ENCODE peak calls at places on chromosomes 4 and X, in six cellular contexts. V is suprapubic skin, W is tibial artery, D is transverse colon, I is heart right ventricle, O is colonic mucosa. J is an unnamed sample.

GRCh38 chr4:8592366-8593267 is at the start of gene CPZ:
- DNase-seq in D (no peak), V (no peak), I (no peak), W (no peak), O (no peak), J (no peak)

GRCh38 chrX:19743386-19743785 is 144.0 kb downstream of the SH3KBP1 start:
- DNase-seq in V (no peak), O (no peak), I (no peak), W (no peak), D (peak), J (no peak)

GRCh38 chr4:159142254-159142653 is 39.4 kb downstream of the RAPGEF2 start:
- DNase-seq in W (no peak), O (no peak), D (no peak), V (no peak), I (no peak), J (peak)

GRCh38 chr4:10457255-10457801 is at the start of gene ZNF518B:
- DNase-seq in W (peak), I (peak), O (peak), D (peak), V (peak), J (peak)

GRCh38 chr4:189048119-189048518 is 892.6 kb upstream of the FRG1 start:
- DNase-seq in I (no peak), D (no peak), W (no peak), O (no peak), V (no peak), J (no peak)

GRCh38 chr4:3765271-3766206 is 646 bp upstream of the ADRA2C start:
- DNase-seq in I (peak), O (peak), W (peak), V (no peak), D (no peak), J (peak)

GRCh38 chrX:14871767-14872166 is 1.1 kb downstream of the FANCB start:
- DNase-seq in W (no peak), I (no peak), O (no peak), V (no peak), D (no peak), J (no peak)

GRCh38 chrX:9310596-9310995 is 154.3 kb upstream of the TBL1X start:
- DNase-seq in I (no peak), V (no peak), O (no peak), D (no peak), W (no peak), J (no peak)

GRCh38 chr4:26273308-26273980 is 47.4 kb upstream of the RBPJ start:
- DNase-seq in I (peak), O (no peak), W (peak), V (no peak), D (no peak), J (no peak)

GRCh38 chrX:133495464-133496391 is 80.4 kb upstream of the GPC4 start:
- DNase-seq in V (peak), O (peak), I (peak), W (peak), D (peak), J (peak)

DNA sequence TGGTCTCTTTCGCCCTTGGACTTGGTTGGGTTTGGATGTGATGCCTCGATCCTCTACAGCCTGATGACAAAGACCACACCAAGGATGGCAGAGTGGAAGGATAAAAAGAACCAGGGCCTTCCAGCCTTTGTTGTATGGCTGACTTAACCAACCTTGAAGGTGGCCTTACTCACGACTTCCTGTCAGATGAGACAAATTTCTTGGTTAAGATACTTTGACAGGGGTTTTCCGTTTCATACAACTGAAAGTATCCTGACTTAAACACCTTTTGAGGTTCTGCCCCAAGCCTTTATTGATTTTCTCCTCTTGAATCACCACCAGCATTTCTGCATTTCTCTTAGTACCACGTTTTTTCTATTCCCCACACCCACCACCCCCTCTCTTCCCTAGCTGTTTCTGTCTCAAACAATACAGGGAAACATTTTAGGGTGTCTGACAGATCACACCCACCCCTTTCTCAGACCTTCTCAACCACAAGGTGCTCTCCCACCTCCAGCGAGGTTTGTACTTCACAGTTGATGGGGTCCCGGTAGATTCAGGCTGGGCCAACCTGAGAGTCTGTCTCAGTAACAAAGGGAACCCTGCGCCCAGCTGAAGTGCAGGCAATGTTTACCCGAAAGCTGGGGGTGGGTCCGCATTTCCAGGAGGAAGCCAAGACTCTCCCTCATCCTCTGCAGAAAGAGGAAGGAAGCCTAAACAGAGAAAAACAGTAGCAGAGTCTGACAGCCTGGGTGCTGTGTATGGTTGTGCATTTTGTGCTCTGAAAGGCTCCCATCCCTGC is 5.0 kb upstream of the TSPAN5 start:
- DNase-seq in W (peak), V (no peak), O (no peak), I (no peak), D (peak), J (no peak)
- H3K27ac ChIP-seq in W (no peak), V (peak), O (peak), I (no peak), D (peak), J (no peak)

GRCh38 chr4:183797445-183798248 is 107.5 kb upstream of the STOX2 start:
- DNase-seq in D (peak), I (peak), O (peak), V (no peak), W (no peak), J (peak)
- H3K4me3 ChIP-seq in D (peak), I (peak), O (peak), V (peak), W (peak), J (peak)

GRCh38 chr4:123984881-123985280 is 588.3 kb downstream of the SPRY1 start:
- DNase-seq in O (no peak), I (peak), D (peak), V (no peak), W (no peak), J (no peak)
- H3K27ac ChIP-seq in O (no peak), I (peak), D (peak), V (no peak), W (no peak), J (no peak)

GRCh38 chrX:136476501-136476900 is 11.2 kb upstream of the BRS3 start:
- DNase-seq in I (no peak), W (no peak), V (no peak), D (no peak), O (no peak), J (no peak)

GRCh38 chrX:136473663-136474062 is 14.1 kb upstream of the BRS3 start:
- DNase-seq in I (no peak), W (no peak), D (no peak), V (no peak), O (no peak), J (no peak)

GRCh38 chrX:136480383-136480782 is 7.4 kb upstream of the BRS3 start:
- DNase-seq in D (no peak), I (no peak), V (no peak), W (no peak), O (no peak), J (no peak)

GRCh38 chrX:136477026-136477425 is 10.7 kb upstream of the BRS3 start:
- DNase-seq in O (no peak), I (no peak), D (no peak), W (no peak), V (no peak), J (no peak)

DNA sequence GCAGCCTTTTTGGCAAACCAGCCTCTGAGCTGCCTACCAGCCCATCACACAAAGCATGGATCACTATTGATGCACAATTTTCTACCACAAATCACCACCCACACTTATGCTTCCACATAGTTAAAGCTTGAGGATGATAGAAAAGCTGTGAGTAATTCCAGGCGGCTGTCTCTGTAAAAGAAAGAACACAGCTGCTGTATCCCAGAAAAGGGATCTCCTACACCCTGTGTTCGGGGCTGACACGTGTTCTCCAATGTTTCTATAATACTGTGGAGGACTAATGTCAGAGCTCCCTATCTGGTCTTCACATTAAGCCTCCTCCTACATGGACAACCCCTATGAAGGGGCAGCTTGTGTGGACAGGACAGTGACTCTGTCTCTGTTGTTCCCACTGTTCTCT is 12.5 kb upstream of the BRS3 start:
- DNase-seq in I (no peak), O (no peak), D (no peak), W (no peak), V (no peak), J (no peak)
- H3K4me3 ChIP-seq in I (no peak), O (no peak), D (no peak), W (no peak), V (no peak), J (no peak)

GRCh38 chrX:68840256-68840655 is 11.4 kb downstream of the EFNB1 start:
- DNase-seq in W (no peak), I (no peak), V (no peak), D (peak), O (no peak), J (no peak)
- H3K27ac ChIP-seq in W (no peak), I (no peak), V (no peak), D (peak), O (peak), J (no peak)

GRCh38 chrX:2897311-2897689 is 31.8 kb downstream of the ARSD start:
- DNase-seq in V (no peak), I (no peak), O (no peak), W (no peak), D (no peak), J (peak)

GRCh38 chrX:2902841-2903240 is 26.3 kb downstream of the ARSD start:
- DNase-seq in O (no peak), W (no peak), V (no peak), D (no peak), I (no peak), J (no peak)

GRCh38 chrX:2894885-2895292 is 34.2 kb downstream of the ARSD start:
- DNase-seq in I (no peak), O (peak), V (no peak), D (peak), W (no peak), J (peak)

GRCh38 chrX:2901367-2902036 is 27.6 kb downstream of the ARSD start:
- DNase-seq in W (no peak), I (no peak), V (no peak), O (no peak), D (no peak), J (no peak)

DNA sequence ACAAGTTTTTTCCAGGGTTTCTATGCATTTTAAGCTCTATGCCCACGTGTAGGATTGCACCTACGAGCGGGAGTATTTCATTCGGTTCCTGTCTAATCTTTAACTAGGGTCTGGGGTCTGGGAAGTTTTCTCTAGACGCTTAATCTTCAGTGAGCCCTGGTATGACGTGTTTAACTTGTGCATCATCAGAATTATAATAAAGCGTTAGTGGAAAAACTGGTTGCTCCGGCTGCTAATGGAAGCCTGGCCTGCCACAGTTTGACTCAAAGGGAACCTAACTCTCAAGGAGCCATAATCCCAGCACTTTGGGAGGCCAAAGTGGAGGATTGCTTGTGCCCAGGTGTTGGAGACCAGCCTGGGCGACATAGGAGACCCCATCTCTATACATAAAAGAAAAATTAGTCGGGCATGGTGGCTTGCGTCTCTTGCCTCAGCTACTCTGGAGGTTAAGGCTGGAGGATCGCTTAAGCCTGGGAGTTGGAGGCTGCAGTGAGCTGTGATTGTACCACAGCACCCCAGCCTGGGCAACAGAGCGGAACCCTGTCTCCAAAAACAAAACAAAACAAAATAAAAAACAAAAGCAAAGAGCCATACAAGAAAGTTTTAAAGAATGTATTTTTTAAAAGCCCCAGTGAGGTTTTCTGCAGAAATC is 30.2 kb downstream of the ARSD start:
- DNase-seq in I (no peak), W (no peak), D (peak), V (no peak), O (peak), J (peak)
- H3K4me3 ChIP-seq in I (no peak), W (no peak), D (no peak), V (no peak), O (no peak), J (no peak)

DNA sequence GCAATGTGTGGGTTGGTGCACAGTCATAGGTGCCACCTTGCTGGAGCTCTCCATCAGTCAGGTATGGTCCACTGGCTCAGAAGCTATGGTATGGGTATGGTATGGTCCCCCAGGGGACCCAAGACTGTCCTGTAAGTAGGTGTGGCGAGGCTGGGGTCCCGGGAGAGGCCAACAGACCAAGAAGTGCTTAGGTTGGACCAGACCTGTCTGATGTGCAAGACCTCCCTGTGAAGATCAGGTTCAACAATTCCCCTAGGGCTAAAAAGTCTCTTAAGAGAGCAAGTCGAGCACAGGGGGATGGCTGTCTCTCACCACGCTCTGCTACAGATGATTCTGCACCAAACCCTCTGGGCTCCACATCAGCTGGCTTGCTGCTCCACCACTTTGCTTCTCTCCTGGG is 1145.0 kb downstream of the RPA4 start:
- DNase-seq in D (no peak), W (no peak), V (no peak), O (no peak), I (no peak), J (no peak)
- H3K27ac ChIP-seq in D (no peak), W (no peak), V (no peak), O (no peak), I (no peak), J (no peak)